ENCODE peak calls at places on chromosomes 3 and 15, in four cellular contexts. B is HepG2, Z is A549, F is K562. Q is an unnamed sample.

GRCh38 chr3:15933439-15934144 is 135.8 kb upstream of the ANKRD28 start:
- DNase-seq in B (no peak), Z (no peak), F (no peak), Q (no peak)

GRCh38 chr15:22265961-22266360 is 185.6 kb downstream of the OR4M2 start:
- DNase-seq in B (no peak), Z (no peak), F (no peak), Q (no peak)

GRCh38 chr3:122322095-122323075 is 2.7 kb upstream of the CSTA start:
- DNase-seq in B (no peak), Z (no peak), F (no peak), Q (no peak)

GRCh38 chr3:169811606-169812123 is 1.0 kb upstream of the LRRIQ4 start:
- DNase-seq in B (no peak), Z (no peak), F (no peak), Q (peak; percentile 75)

GRCh38 chr3:156693166-156693565 is 18.8 kb downstream of the TIPARP start:
- DNase-seq in B (no peak), Z (no peak), F (no peak), Q (no peak)

GRCh38 chr3:62164196-62164595 is 209.2 kb downstream of the FEZF2 start:
- DNase-seq in B (no peak), Z (no peak), F (no peak), Q (no peak)

GRCh38 chr15:89244512-89244869 is 712 bp downstream of the FANCI start:
- DNase-seq in B (peak; percentile 13), Z (no peak), F (no peak), Q (no peak)

GRCh38 chr3:81998139-81998755 is 236.8 kb upstream of the GBE1 start:
- DNase-seq in B (no peak), Z (no peak), F (no peak), Q (no peak)

GRCh38 chr3:16318216-16318615 is 53.2 kb downstream of the OXNAD1 start:
- DNase-seq in B (no peak), Z (no peak), F (no peak), Q (no peak)

GRCh38 chr15:73691398-73691797 is 7.2 kb downstream of the CD276 start:
- DNase-seq in B (no peak), Z (no peak), F (peak; percentile 22), Q (peak; percentile 9)

GRCh38 chr3:156630081-156630772 is 44.2 kb upstream of the TIPARP start:
- DNase-seq in B (no peak), Z (no peak), F (no peak), Q (no peak)

GRCh38 chr15:28921925-28922711 is 36.3 kb downstream of the APBA2 start:
- DNase-seq in B (no peak), Z (no peak), F (no peak), Q (no peak)

GRCh38 chr3:196235452-196236122 is 19.3 kb downstream of the SLC51A start:
- DNase-seq in B (no peak), Z (no peak), F (no peak), Q (peak; percentile 92)

GRCh38 chr15:93520206-93520605 is 431.2 kb upstream of the RGMA start:
- DNase-seq in B (no peak), Z (no peak), F (no peak), Q (no peak)

GRCh38 chr15:90221251-90221900 is 12.4 kb downstream of the CIB1 start:
- DNase-seq in B (peak; percentile 67), Z (peak; percentile 90), F (no peak), Q (peak; percentile 75)

GRCh38 chr3:106185949-106186348 is 317.1 kb upstream of the CBLB start:
- DNase-seq in B (no peak), Z (no peak), F (no peak), Q (no peak)

GRCh38 chr3:106755336-106755735 is 621.9 kb upstream of the CCDC54 start:
- DNase-seq in B (no peak), Z (no peak), F (no peak), Q (no peak)

GRCh38 chr3:167913218-167913902 is 177.8 kb downstream of the SERPINI1 start:
- DNase-seq in B (no peak), Z (peak; percentile 5), F (no peak), Q (peak; percentile 14)

GRCh38 chr3:159787794-159788205 is 200.8 kb upstream of the IL12A start:
- DNase-seq in B (peak; percentile 64), Z (peak; percentile 79), F (no peak), Q (no peak)

GRCh38 chr3:162034368-162034767 is 537.8 kb downstream of the OTOL1 start:
- DNase-seq in B (no peak), Z (no peak), F (no peak), Q (no peak)

GRCh38 chr3:72818915-72819314 is 29.3 kb downstream of the SHQ1 start:
- DNase-seq in B (no peak), Z (no peak), F (no peak), Q (no peak)

GRCh38 chr15:42035362-42035761 is 14.5 kb upstream of the PLA2G4E start:
- DNase-seq in B (no peak), Z (no peak), F (no peak), Q (peak; percentile 52)

GRCh38 chr3:108051005-108051404 is 39.8 kb downstream of the CD47 start:
- DNase-seq in B (no peak), Z (peak; percentile 2), F (no peak), Q (no peak)

GRCh38 chr3:197736010-197736490 is 654 bp downstream of the RUBCN start:
- DNase-seq in B (no peak), Z (no peak), F (peak; percentile 29), Q (peak; percentile 28)

GRCh38 chr3:197734667-197735318 is 1.9 kb downstream of the RUBCN start:
- DNase-seq in B (no peak), Z (no peak), F (no peak), Q (peak; percentile 51)

GRCh38 chr3:197730200-197730599 is 6.5 kb downstream of the RUBCN start:
- DNase-seq in B (no peak), Z (peak; percentile 53), F (no peak), Q (no peak)

GRCh38 chr3:197736491-197737318 is at the start of gene RUBCN:
- DNase-seq in B (peak; percentile 91), Z (peak; percentile 94), F (peak; percentile 95), Q (peak; percentile 97)

GRCh38 chr3:197733042-197733441 is 3.7 kb downstream of the RUBCN start:
- DNase-seq in B (no peak), Z (no peak), F (no peak), Q (no peak)
- H3K4me3 ChIP-seq in B (no peak overlapping the region), Z (no peak overlapping the region), F (no peak overlapping the region), Q (no peak overlapping the region)

GRCh38 chr15:69293741-69294615 is 4.7 kb upstream of the PAQR5 start:
- DNase-seq in B (no peak), Z (no peak), F (no peak), Q (no peak)
- TF ChIP-seq MYC in B (no peak), Z (no peak), F (no peak), Q (no peak)

DNA sequence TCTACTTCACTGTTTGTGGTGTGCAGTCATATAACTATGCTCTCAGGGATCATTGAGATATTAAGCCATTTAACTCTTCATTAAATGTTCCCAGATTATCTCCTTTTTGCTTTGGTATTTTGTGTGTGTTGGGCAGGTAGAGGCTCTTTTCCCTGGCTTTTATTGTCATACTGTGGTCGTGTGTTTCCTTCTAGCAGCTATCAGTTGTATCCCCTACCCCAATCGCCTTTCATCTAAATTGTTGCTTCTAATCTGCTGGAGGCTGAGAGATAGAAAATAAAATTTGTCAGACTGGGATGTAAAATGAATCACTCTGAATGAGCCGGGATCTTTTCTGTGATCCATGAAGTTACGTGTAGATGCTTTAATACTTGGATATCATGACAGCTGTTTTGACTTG is 9.2 kb downstream of the NFKBIZ start:
- DNase-seq in B (no peak), Z (no peak), F (no peak), Q (no peak)
- H3K4me3 ChIP-seq in B (no peak overlapping the region), Z (no peak overlapping the region), F (no peak overlapping the region), Q (no peak overlapping the region)

DNA sequence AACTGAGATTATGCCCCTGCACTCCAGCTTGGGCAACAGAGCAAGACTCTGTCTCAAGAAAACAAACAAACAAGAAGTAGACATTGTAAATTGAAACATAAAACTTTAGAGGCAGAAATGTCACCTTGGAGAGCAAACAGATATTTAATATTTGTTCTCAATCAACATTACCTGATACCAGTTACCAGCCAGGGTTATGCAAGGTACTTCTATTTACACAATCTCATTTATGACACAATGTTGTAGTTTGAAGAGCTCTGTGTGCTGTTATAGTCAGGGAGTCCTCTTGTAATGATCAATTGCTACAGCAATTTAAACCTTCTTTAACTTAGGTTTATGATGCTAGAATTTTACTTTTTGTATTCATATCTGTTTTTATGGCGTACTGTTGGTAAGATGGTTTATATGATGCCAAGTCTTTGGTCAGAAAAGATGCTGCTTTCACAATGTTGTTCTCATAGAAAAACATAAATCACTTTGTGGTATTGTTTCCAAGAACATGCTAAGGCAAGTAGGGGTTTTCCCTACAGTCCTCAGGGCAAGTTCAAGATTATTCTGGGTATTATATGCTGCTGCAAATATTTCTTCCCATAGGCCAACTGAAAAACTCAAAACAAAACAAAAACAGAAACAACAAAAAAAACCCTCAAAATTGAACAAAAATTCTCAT is 173.5 kb downstream of the TNIK start:
- DNase-seq in B (peak; percentile 29), Z (no peak), F (no peak), Q (no peak)
- TF ChIP-seq MYC in B (no peak), Z (no peak), F (no peak), Q (no peak)

GRCh38 chr3:149532463-149533180 is 58.1 kb downstream of the TM4SF4 start:
- DNase-seq in B (no peak), Z (no peak), F (no peak), Q (no peak)
- H3K4me3 ChIP-seq in B (no peak overlapping the region), Z (no peak overlapping the region), F (no peak overlapping the region), Q (no peak overlapping the region)